ENCODE peak calls at places on chromosome 13, in seven cellular contexts. J is suprapubic skin, S is erythroblast, P is stomach, W is NB4, I is tibial nerve, U is uterus. H is an unnamed sample.

GRCh38 chr13:19345158-19345557 is 163.5 kb upstream of the TUBA3C start:
- DNase-seq in J (no peak), S (no peak), P (no peak), W (no peak), I (no peak), U (no peak), H (no peak)

GRCh38 chr13:75481176-75482069 is 546 bp downstream of the TBC1D4 start:
- DNase-seq in J (peak; percentile 75), S (peak; percentile 64), P (peak; percentile 34), W (peak; percentile 51), I (peak; percentile 11), U (peak; percentile 36), H (peak; percentile 39)

GRCh38 chr13:28611021-28611420 is 47.9 kb upstream of the POMP start:
- DNase-seq in J (no peak), S (no peak), P (no peak), W (no peak), I (no peak), U (no peak), H (no peak)

GRCh38 chr13:80408270-80408669 is 67.3 kb upstream of the SPRY2 start:
- DNase-seq in J (no peak), S (peak; percentile 6), P (no peak), W (peak; percentile 11), I (no peak), U (no peak), H (no peak)

GRCh38 chr13:25945596-25945995 is 106.2 kb downstream of the SHISA2 start:
- DNase-seq in J (no peak), S (no peak), P (no peak), W (no peak), I (no peak), U (no peak), H (no peak)

GRCh38 chr13:32285633-32285965 is 29.6 kb downstream of the ZAR1L start:
- DNase-seq in J (no peak), S (no peak), P (no peak), W (no peak), I (no peak), U (no peak), H (no peak)

GRCh38 chr13:100514788-100515409 is 73.7 kb downstream of the GGACT start:
- DNase-seq in J (peak; percentile 88), S (peak; percentile 59), P (peak; percentile 80), W (peak; percentile 80), I (peak; percentile 80), U (peak; percentile 83), H (peak; percentile 82)

GRCh38 chr13:26377038-26377437 is 123.1 kb downstream of the CDK8 start:
- DNase-seq in J (no peak), S (peak; percentile 68), P (no peak), W (peak; percentile 46), I (no peak), U (no peak), H (no peak)

GRCh38 chr13:96769874-96770273 is 224.4 kb downstream of the OXGR1 start:
- DNase-seq in J (no peak), S (no peak), P (no peak), W (no peak), I (no peak), U (no peak), H (no peak)

GRCh38 chr13:39385621-39386231 is 217.3 kb downstream of the LHFPL6 start:
- DNase-seq in J (no peak), S (no peak), P (no peak), W (no peak), I (no peak), U (no peak), H (no peak)

GRCh38 chr13:46982856-46983582 is 86.2 kb upstream of the HTR2A start:
- DNase-seq in J (no peak), S (no peak), P (no peak), W (peak; percentile 56), I (no peak), U (no peak), H (no peak)

GRCh38 chr13:27028683-27029480 is 142.7 kb downstream of the USP12 start:
- DNase-seq in J (no peak), S (no peak), P (no peak), W (peak; percentile 58), I (no peak), U (no peak), H (no peak)

GRCh38 chr13:67353891-67354459 is 123.8 kb upstream of the PCDH9 start:
- DNase-seq in J (no peak), S (no peak), P (no peak), W (no peak), I (no peak), U (no peak), H (no peak)

GRCh38 chr13:26198116-26198515 is 24.0 kb downstream of the RNF6 start:
- DNase-seq in J (no peak), S (no peak), P (no peak), W (no peak), I (no peak), U (no peak), H (no peak)

DNA sequence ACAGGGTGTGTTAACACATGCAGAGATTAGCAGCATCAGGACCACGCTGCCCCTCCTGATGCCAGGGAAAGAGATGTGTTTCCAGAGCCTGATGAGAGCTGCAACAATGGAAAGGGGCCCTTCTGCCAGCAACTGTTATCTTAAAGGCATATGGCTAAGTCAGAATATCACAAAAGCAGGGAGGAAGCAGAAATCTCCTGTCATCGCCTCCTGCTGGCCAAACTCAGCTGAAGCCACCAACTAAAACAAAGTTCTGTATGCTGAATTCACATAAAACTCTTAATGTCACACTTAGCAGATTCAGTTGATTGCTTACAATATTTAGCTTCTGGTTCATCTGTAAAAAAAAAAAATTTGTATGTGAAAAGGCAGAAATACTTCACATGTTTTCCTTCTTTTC is 178.2 kb downstream of the GPC5 start:
- DNase-seq in J (no peak), S (peak; percentile 0), P (no peak), W (peak; percentile 26), I (no peak), U (no peak), H (no peak)
- TF ChIP-seq POLR2A in J (no peak), S (no peak), P (no peak), W (no peak), I (no peak), U (no peak), H (no peak)

GRCh38 chr13:102401305-102401704 is 543 bp downstream of the FGF14 start:
- DNase-seq in J (no peak), S (no peak), P (no peak), W (no peak), I (no peak), U (no peak), H (no peak)

GRCh38 chr13:102401755-102402154 is at the start of gene FGF14:
- DNase-seq in J (no peak), S (no peak), P (no peak), W (no peak), I (no peak), U (no peak), H (no peak)

GRCh38 chr13:102402292-102402691 is 444 bp upstream of the FGF14 start:
- DNase-seq in J (peak; percentile 65), S (no peak), P (no peak), W (no peak), I (no peak), U (peak; percentile 33), H (peak; percentile 31)

GRCh38 chr13:102399791-102400618 is 1.8 kb downstream of the FGF14 start:
- DNase-seq in J (peak; percentile 64), S (peak; percentile 7), P (no peak), W (no peak), I (no peak), U (peak; percentile 15), H (peak; percentile 39)

DNA sequence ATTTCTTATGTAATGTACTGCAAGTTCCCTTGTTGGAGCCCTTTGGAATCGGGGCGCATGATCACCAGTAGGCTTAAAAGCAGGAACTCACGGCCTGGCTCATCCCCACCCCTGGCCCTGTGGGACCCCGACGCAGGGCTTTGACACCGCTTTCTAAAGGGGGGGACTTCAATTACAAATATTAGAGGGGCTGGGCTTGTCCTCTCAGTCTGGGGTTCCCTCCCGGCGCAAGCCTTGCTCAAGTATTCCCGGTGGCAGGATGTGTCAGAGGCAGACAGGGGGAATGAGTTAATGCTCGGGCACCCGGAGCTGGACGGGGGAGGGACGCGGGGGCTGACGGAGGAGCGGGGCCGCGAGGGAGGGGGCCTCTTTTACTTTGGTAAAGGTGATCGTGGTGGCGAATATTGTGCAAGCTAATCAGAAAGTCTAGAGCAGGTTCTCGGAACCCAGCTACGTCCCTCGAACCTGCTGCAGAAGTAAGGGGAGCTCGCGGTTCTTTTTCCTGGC is 1.2 kb downstream of the FGF14 start:
- DNase-seq in J (peak; percentile 73), S (no peak), P (no peak), W (no peak), I (no peak), U (peak; percentile 22), H (peak; percentile 45)
- TF ChIP-seq POLR2A in J (no peak), S (no peak), P (no peak), W (no peak), I (no peak), U (no peak), H (no peak)

GRCh38 chr13:31199849-31200635 is at the start of gene B3GLCT:
- DNase-seq in J (peak; percentile 77), S (peak; percentile 84), P (peak; percentile 84), W (peak; percentile 86), I (peak; percentile 54), U (peak; percentile 86), H (peak; percentile 76)

GRCh38 chr13:31201341-31202024 is 1.7 kb downstream of the B3GLCT start:
- DNase-seq in J (no peak), S (peak; percentile 22), P (no peak), W (peak; percentile 16), I (peak; percentile 32), U (peak; percentile 39), H (peak; percentile 35)

GRCh38 chr13:31198524-31198923 is 1.3 kb upstream of the B3GLCT start:
- DNase-seq in J (no peak), S (no peak), P (no peak), W (peak; percentile 46), I (no peak), U (no peak), H (no peak)

GRCh38 chr13:31199527-31199848 is 287 bp upstream of the B3GLCT start:
- DNase-seq in J (no peak), S (no peak), P (no peak), W (no peak), I (no peak), U (no peak), H (no peak)

GRCh38 chr13:31200636-31200970 is 828 bp downstream of the B3GLCT start:
- DNase-seq in J (peak; percentile 80), S (peak; percentile 72), P (peak; percentile 50), W (peak; percentile 69), I (no peak), U (peak; percentile 55), H (peak; percentile 68)
- TF ChIP-seq POLR2A in J (no peak), S (no peak), P (no peak), W (no peak), I (no peak), U (no peak), H (peak; percentile 35)

GRCh38 chr13:42405665-42406390 is 133.9 kb downstream of the AKAP11 start:
- DNase-seq in J (no peak), S (no peak), P (no peak), W (no peak), I (no peak), U (no peak), H (no peak)
- TF ChIP-seq POLR2A in J (no peak), S (no peak), P (no peak), W (no peak), I (no peak), U (no peak), H (no peak)

H was measured in body of pancreas.